ENCODE peak calls at places on chromosomes 13 and 19, in four cellular contexts. One of them, this sample, is unnamed.

GRCh38 chr19:5083547-5083965 is 114.6 kb downstream of the KDM4B start:
- DNase-seq in K562: peak
- DNase-seq in psoas muscle: peak
- DNase-seq in heart right ventricle: peak
- DNase-seq in this sample: no peak

GRCh38 chr13:21998279-21998678 is 327.4 kb downstream of the FGF9 start:
- DNase-seq in K562: no peak
- DNase-seq in heart right ventricle: no peak
- DNase-seq in psoas muscle: no peak
- DNase-seq in this sample: peak

GRCh38 chr13:20882206-20882605 is 20.3 kb downstream of the XPO4 start:
- DNase-seq in heart right ventricle: no peak
- DNase-seq in K562: no peak
- DNase-seq in psoas muscle: no peak
- DNase-seq in this sample: no peak

GRCh38 chr13:68261105-68261504 is 1031.0 kb upstream of the PCDH9 start:
- DNase-seq in psoas muscle: no peak
- DNase-seq in K562: no peak
- DNase-seq in heart right ventricle: no peak
- DNase-seq in this sample: no peak

GRCh38 chr13:113820813-113821651 is 42.8 kb downstream of the GAS6 start:
- DNase-seq in psoas muscle: peak
- DNase-seq in heart right ventricle: peak
- DNase-seq in K562: peak
- DNase-seq in this sample: peak

GRCh38 chr19:5803441-5803751 is 1.5 kb upstream of the NRTN start:
- DNase-seq in psoas muscle: no peak
- DNase-seq in heart right ventricle: no peak
- DNase-seq in K562: no peak
- DNase-seq in this sample: no peak

GRCh38 chr13:54733639-54734038 is 1705.0 kb downstream of the OLFM4 start:
- DNase-seq in heart right ventricle: no peak
- DNase-seq in psoas muscle: no peak
- DNase-seq in K562: no peak
- DNase-seq in this sample: peak

GRCh38 chr19:14413355-14413754 is 5.8 kb downstream of the DDX39A start:
- DNase-seq in K562: peak
- DNase-seq in heart right ventricle: no peak
- DNase-seq in psoas muscle: no peak
- DNase-seq in this sample: no peak

GRCh38 chr19:33125929-33126388 is 6.0 kb upstream of the WDR88 start:
- DNase-seq in psoas muscle: peak
- DNase-seq in heart right ventricle: peak
- DNase-seq in K562: peak
- DNase-seq in this sample: peak

GRCh38 chr19:5128932-5129389 is 160.0 kb downstream of the KDM4B start:
- DNase-seq in heart right ventricle: no peak
- DNase-seq in psoas muscle: peak
- DNase-seq in K562: no peak
- DNase-seq in this sample: peak

GRCh38 chr13:109297628-109298027 is 488.8 kb downstream of the IRS2 start:
- DNase-seq in heart right ventricle: no peak
- DNase-seq in psoas muscle: no peak
- DNase-seq in K562: no peak
- DNase-seq in this sample: no peak

GRCh38 chr19:6047256-6047655 is 63.0 kb downstream of the RFX2 start:
- DNase-seq in heart right ventricle: no peak
- DNase-seq in psoas muscle: no peak
- DNase-seq in K562: no peak
- DNase-seq in this sample: no peak

GRCh38 chr19:6809262-6809661 is 36.8 kb downstream of the VAV1 start:
- DNase-seq in psoas muscle: no peak
- DNase-seq in K562: no peak
- DNase-seq in heart right ventricle: no peak
- DNase-seq in this sample: no peak

GRCh38 chr19:384801-385169 is 24.2 kb downstream of the C2CD4C start:
- DNase-seq in psoas muscle: no peak
- DNase-seq in K562: no peak
- DNase-seq in heart right ventricle: no peak
- DNase-seq in this sample: no peak

GRCh38 chr13:112247471-112248405 is 128.4 kb upstream of the SPACA7 start:
- DNase-seq in K562: no peak
- DNase-seq in psoas muscle: no peak
- DNase-seq in heart right ventricle: no peak
- DNase-seq in this sample: no peak

GRCh38 chr13:42002066-42002465 is 41.2 kb upstream of the VWA8 start:
- DNase-seq in psoas muscle: no peak
- DNase-seq in K562: no peak
- DNase-seq in heart right ventricle: no peak
- DNase-seq in this sample: no peak

GRCh38 chr13:100044936-100045335 is 44.0 kb upstream of the PCCA start:
- DNase-seq in K562: no peak
- DNase-seq in heart right ventricle: no peak
- DNase-seq in psoas muscle: no peak
- DNase-seq in this sample: no peak

GRCh38 chr13:107790360-107790759 is 425.0 kb downstream of the LIG4 start:
- DNase-seq in K562: no peak
- DNase-seq in psoas muscle: no peak
- DNase-seq in heart right ventricle: no peak
- DNase-seq in this sample: no peak

GRCh38 chr13:87676254-87677042 is 5.3 kb downstream of the SLITRK5 start:
- DNase-seq in psoas muscle: no peak
- DNase-seq in heart right ventricle: no peak
- DNase-seq in K562: no peak
- DNase-seq in this sample: no peak

GRCh38 chr19:5285955-5286354 is 54.7 kb downstream of the PTPRS start:
- DNase-seq in K562: no peak
- DNase-seq in psoas muscle: no peak
- DNase-seq in heart right ventricle: no peak
- DNase-seq in this sample: no peak

GRCh38 chr19:10191347-10191746 is 3.4 kb downstream of the DNMT1 start:
- DNase-seq in K562: no peak
- DNase-seq in psoas muscle: no peak
- DNase-seq in heart right ventricle: peak
- DNase-seq in this sample: no peak

GRCh38 chr13:112623051-112623711 is 35.2 kb upstream of the TUBGCP3 start:
- DNase-seq in K562: no peak
- DNase-seq in psoas muscle: no peak
- DNase-seq in heart right ventricle: no peak
- DNase-seq in this sample: no peak

GRCh38 chr19:18795540-18795939 is 4.4 kb upstream of the COMP start:
- DNase-seq in K562: no peak
- DNase-seq in heart right ventricle: no peak
- DNase-seq in psoas muscle: no peak
- DNase-seq in this sample: peak

GRCh38 chr13:38743499-38743898 is 56.6 kb downstream of the FREM2 start:
- DNase-seq in K562: no peak
- DNase-seq in psoas muscle: no peak
- DNase-seq in heart right ventricle: no peak
- DNase-seq in this sample: no peak

GRCh38 chr13:20130012-20130411 is 30.8 kb downstream of the GJA3 start:
- DNase-seq in K562: no peak
- DNase-seq in heart right ventricle: no peak
- DNase-seq in psoas muscle: no peak
- DNase-seq in this sample: no peak

DNA sequence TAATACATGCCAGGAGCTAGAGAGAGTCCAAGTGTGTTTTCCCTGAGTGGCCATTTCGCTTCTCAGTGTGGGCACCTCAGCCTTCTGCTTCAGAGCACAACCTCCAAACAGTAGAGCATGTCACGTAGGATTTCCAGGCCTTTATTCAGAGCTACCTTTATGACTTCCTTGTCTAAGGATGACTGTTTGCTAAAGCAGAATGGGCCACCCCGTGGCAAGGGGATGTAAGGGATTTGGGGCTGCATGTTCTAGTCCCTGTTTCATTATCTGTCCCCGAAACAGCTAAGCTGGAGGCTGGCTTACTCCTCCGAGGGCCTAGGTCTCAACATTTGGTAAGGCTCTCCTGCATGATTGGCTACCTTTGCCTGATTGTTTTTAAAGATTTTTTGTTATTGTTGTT is 6.0 kb downstream of the RNASEH2B start:
- DNase-seq in K562: peak
- DNase-seq in psoas muscle: no peak
- DNase-seq in heart right ventricle: no peak
- DNase-seq in this sample: no peak
- TF ChIP-seq CTCF in K562: peak
- TF ChIP-seq CTCF in psoas muscle: no peak
- TF ChIP-seq CTCF in heart right ventricle: no peak
- TF ChIP-seq CTCF in this sample: no peak

DNA sequence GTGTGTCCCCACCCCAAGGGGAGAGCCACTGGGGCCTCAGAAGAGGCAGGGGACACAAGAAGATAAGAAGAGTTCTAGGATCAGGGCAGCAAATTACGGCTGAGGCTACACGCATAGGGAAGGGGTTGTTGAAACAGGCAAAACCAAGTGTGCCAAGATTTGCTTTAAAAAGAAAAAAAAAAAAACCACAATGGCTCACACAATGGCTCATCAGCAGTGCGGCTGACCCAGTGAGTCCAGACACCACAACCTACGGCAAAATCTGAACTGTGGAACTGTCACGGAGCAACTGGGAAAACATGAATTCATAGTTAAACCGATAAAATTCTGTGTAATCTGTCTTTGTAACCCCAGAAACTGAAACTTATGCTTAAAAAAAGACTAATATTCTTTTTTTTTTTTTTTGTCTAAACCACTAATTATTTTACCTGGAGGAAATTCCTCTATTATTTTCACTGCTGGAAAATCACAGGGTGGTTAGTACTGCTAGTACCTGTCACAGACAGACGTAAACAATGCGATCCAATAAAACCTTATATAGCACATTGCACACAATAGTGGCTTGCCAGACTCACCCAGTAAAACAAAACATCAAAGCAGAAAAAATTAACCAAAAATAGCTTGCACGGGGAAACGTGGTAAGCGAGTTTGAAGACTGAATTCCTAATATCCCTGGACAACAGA is 325.4 kb upstream of the TSHZ3 start:
- DNase-seq in psoas muscle: no peak
- DNase-seq in K562: no peak
- DNase-seq in heart right ventricle: no peak
- DNase-seq in this sample: no peak
- H3K27ac ChIP-seq in psoas muscle: no peak
- H3K27ac ChIP-seq in K562: no peak
- H3K27ac ChIP-seq in heart right ventricle: no peak
- H3K27ac ChIP-seq in this sample: no peak

DNA sequence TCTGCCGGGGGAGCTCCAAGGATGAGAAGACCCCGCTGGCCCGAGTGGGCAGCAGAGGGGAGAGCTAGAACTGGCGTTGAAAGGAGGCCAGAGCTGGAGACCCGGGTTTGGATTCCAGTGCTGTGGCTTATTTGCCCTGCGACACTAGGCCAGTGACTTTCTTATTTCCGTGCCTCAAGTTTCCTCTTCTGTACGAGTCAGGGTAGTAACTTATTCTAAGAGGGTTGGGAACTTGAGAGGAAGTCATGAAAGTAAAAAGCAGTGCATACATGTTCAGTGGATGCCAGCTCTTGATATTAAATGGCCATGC is 670 bp downstream of the FAM32A start:
- DNase-seq in heart right ventricle: no peak
- DNase-seq in K562: no peak
- DNase-seq in psoas muscle: no peak
- DNase-seq in this sample: no peak
- TF ChIP-seq CTCF in heart right ventricle: peak
- TF ChIP-seq CTCF in K562: peak
- TF ChIP-seq CTCF in psoas muscle: peak
- TF ChIP-seq CTCF in this sample: peak

GRCh38 chr19:17311455-17312248 is 2.3 kb downstream of the DDA1 start:
- DNase-seq in K562: no peak
- DNase-seq in psoas muscle: no peak
- DNase-seq in heart right ventricle: no peak
- DNase-seq in this sample: peak
- H3K27ac ChIP-seq in K562: no peak
- H3K27ac ChIP-seq in psoas muscle: no peak
- H3K27ac ChIP-seq in heart right ventricle: no peak
- H3K27ac ChIP-seq in this sample: no peak

DNA sequence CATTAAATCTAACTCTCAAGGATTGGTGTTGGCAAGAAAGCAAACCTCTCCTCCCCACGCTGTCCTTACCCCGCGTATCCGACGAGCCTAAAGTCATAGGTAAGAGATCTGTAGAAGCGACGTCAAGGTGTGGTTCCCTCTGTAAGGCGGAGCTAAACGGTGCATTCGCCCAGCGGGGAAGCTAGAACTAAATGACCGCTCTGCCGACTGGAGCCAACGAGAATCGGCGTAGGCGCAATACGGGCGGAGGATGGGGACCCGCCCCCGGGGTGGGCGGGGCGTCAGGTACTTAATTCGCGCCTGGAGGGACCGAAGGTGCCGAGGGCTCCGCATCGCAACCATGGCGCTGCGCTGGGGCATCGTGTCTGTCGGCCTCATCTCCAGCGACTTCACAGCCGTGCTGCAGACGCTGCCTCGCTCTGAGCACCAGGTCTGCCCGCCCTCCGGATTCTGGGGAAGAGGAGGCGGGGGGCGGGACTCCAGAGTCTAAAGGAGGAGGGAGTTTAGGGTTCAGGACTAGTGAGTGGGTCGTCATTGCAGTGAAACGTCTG is at the start of gene DHDH:
- DNase-seq in K562: peak
- DNase-seq in heart right ventricle: peak
- DNase-seq in psoas muscle: peak
- DNase-seq in this sample: peak
- TF ChIP-seq CTCF in K562: no peak
- TF ChIP-seq CTCF in heart right ventricle: no peak
- TF ChIP-seq CTCF in psoas muscle: no peak
- TF ChIP-seq CTCF in this sample: no peak

GRCh38 chr19:40810160-40810559 is 11.2 kb downstream of the EGLN2 start:
- DNase-seq in heart right ventricle: no peak
- DNase-seq in psoas muscle: no peak
- DNase-seq in K562: no peak
- DNase-seq in this sample: no peak
- H3K27ac ChIP-seq in heart right ventricle: peak
- H3K27ac ChIP-seq in psoas muscle: peak
- H3K27ac ChIP-seq in K562: peak
- H3K27ac ChIP-seq in this sample: peak

DNA sequence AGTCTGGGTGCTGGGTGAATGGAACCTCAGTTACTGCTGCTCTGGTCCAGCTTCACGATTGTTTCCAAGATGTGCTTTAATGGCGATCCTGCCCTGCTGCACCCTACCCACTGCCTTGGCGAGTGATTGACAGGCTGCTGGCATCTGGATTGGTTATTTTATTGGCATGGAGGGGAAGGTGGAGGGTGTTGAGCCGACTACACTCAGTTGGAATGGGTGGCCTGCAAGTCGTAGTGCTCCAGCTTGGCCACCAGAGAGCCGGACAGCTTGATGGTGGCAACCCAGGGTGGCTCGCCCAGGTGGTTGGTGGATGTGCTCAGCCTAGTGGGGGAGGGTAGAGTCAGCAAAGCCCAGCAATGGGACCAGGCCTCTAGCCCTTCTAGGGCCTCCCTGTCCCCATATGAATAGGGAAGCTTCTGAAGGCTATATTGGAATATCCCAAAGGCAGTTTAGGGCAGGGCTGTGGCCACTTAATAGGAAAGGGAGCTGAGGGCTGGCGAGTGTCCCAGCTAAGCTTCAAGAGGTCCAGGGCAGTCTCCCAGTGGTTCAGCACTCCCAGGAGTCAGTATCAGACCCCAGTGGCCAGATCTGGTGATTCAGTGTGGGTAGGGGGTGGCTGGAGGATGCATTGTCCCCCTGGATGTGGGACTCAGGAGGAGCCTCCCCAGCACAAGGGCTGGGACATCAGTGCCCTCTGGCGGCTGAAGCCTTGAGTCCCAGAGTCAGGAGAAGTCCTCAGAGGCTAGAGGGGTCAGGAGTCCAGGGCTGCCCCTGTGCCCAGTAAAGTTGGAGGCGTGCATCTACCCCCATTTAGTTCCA is 3.4 kb downstream of the GGN start:
- DNase-seq in K562: peak
- DNase-seq in heart right ventricle: no peak
- DNase-seq in psoas muscle: no peak
- DNase-seq in this sample: no peak
- TF ChIP-seq CTCF in K562: peak
- TF ChIP-seq CTCF in heart right ventricle: no peak
- TF ChIP-seq CTCF in psoas muscle: no peak
- TF ChIP-seq CTCF in this sample: peak